ENCODE peak calls at places on chromosome 12, in five cellular contexts. One of them, this sample, is unnamed.

GRCh38 chr12:52945389-52946232 is 3.3 kb upstream of the KRT18 start:
- DNase-seq in fibroblast of mammary gland: no peak
- DNase-seq in progenitor cell of endocrine pancreas: peak
- DNase-seq in colonic mucosa: peak
- DNase-seq in dorsolateral prefrontal cortex: no peak
- DNase-seq in this sample: no peak

GRCh38 chr12:50732591-50732990 is 31.3 kb upstream of the ATF1 start:
- DNase-seq in dorsolateral prefrontal cortex: no peak
- DNase-seq in progenitor cell of endocrine pancreas: no peak
- DNase-seq in colonic mucosa: no peak
- DNase-seq in fibroblast of mammary gland: peak
- DNase-seq in this sample: no peak

GRCh38 chr12:116697305-116698130 is 40.4 kb downstream of the SPRING1 start:
- DNase-seq in progenitor cell of endocrine pancreas: no peak
- DNase-seq in fibroblast of mammary gland: peak
- DNase-seq in colonic mucosa: peak
- DNase-seq in dorsolateral prefrontal cortex: no peak
- DNase-seq in this sample: no peak

GRCh38 chr12:13211859-13212664 is 15.5 kb downstream of the EMP1 start:
- DNase-seq in fibroblast of mammary gland: peak
- DNase-seq in dorsolateral prefrontal cortex: peak
- DNase-seq in progenitor cell of endocrine pancreas: peak
- DNase-seq in colonic mucosa: peak
- DNase-seq in this sample: peak

GRCh38 chr12:58575281-58575680 is 345.0 kb downstream of the LRIG3 start:
- DNase-seq in dorsolateral prefrontal cortex: no peak
- DNase-seq in fibroblast of mammary gland: peak
- DNase-seq in colonic mucosa: peak
- DNase-seq in progenitor cell of endocrine pancreas: no peak
- DNase-seq in this sample: no peak

GRCh38 chr12:106235770-106236169 is 12.1 kb downstream of the CKAP4 start:
- DNase-seq in progenitor cell of endocrine pancreas: no peak
- DNase-seq in colonic mucosa: no peak
- DNase-seq in dorsolateral prefrontal cortex: no peak
- DNase-seq in fibroblast of mammary gland: no peak
- DNase-seq in this sample: no peak

GRCh38 chr12:19885092-19885813 is 446.0 kb downstream of the AEBP2 start:
- DNase-seq in fibroblast of mammary gland: no peak
- DNase-seq in dorsolateral prefrontal cortex: no peak
- DNase-seq in progenitor cell of endocrine pancreas: no peak
- DNase-seq in colonic mucosa: no peak
- DNase-seq in this sample: no peak

GRCh38 chr12:43882578-43883178 is 46.8 kb downstream of the TMEM117 start:
- DNase-seq in fibroblast of mammary gland: peak
- DNase-seq in colonic mucosa: peak
- DNase-seq in dorsolateral prefrontal cortex: no peak
- DNase-seq in progenitor cell of endocrine pancreas: no peak
- DNase-seq in this sample: no peak

GRCh38 chr12:2669560-2669959 is 125.2 kb upstream of the FKBP4 start:
- DNase-seq in dorsolateral prefrontal cortex: no peak
- DNase-seq in progenitor cell of endocrine pancreas: no peak
- DNase-seq in fibroblast of mammary gland: no peak
- DNase-seq in colonic mucosa: no peak
- DNase-seq in this sample: no peak

GRCh38 chr12:26648584-26648983 is 184.4 kb downstream of the ITPR2 start:
- DNase-seq in progenitor cell of endocrine pancreas: no peak
- DNase-seq in dorsolateral prefrontal cortex: no peak
- DNase-seq in colonic mucosa: no peak
- DNase-seq in fibroblast of mammary gland: peak
- DNase-seq in this sample: no peak

GRCh38 chr12:6953417-6954315 is 2.5 kb downstream of the PTPN6 start:
- DNase-seq in colonic mucosa: peak
- DNase-seq in fibroblast of mammary gland: no peak
- DNase-seq in dorsolateral prefrontal cortex: no peak
- DNase-seq in progenitor cell of endocrine pancreas: no peak
- DNase-seq in this sample: peak

GRCh38 chr12:131388164-131388795 is 322.6 kb upstream of the SFSWAP start:
- DNase-seq in colonic mucosa: no peak
- DNase-seq in dorsolateral prefrontal cortex: no peak
- DNase-seq in progenitor cell of endocrine pancreas: no peak
- DNase-seq in fibroblast of mammary gland: no peak
- DNase-seq in this sample: no peak

GRCh38 chr12:120669055-120669828 is 17.7 kb upstream of the MLEC start:
- DNase-seq in colonic mucosa: peak
- DNase-seq in fibroblast of mammary gland: peak
- DNase-seq in progenitor cell of endocrine pancreas: no peak
- DNase-seq in dorsolateral prefrontal cortex: no peak
- DNase-seq in this sample: no peak

GRCh38 chr12:15600223-15600935 is 188.8 kb downstream of the EPS8 start:
- DNase-seq in fibroblast of mammary gland: peak
- DNase-seq in progenitor cell of endocrine pancreas: no peak
- DNase-seq in dorsolateral prefrontal cortex: no peak
- DNase-seq in colonic mucosa: no peak
- DNase-seq in this sample: no peak

GRCh38 chr12:1575799-1576401 is 18.5 kb downstream of the FBXL14 start:
- DNase-seq in colonic mucosa: peak
- DNase-seq in progenitor cell of endocrine pancreas: no peak
- DNase-seq in fibroblast of mammary gland: peak
- DNase-seq in dorsolateral prefrontal cortex: no peak
- DNase-seq in this sample: no peak

GRCh38 chr12:19643635-19644034 is 204.3 kb downstream of the AEBP2 start:
- DNase-seq in fibroblast of mammary gland: peak
- DNase-seq in colonic mucosa: no peak
- DNase-seq in progenitor cell of endocrine pancreas: no peak
- DNase-seq in dorsolateral prefrontal cortex: no peak
- DNase-seq in this sample: no peak

GRCh38 chr12:54301428-54302045 is 722 bp upstream of the NFE2 start:
- DNase-seq in progenitor cell of endocrine pancreas: no peak
- DNase-seq in colonic mucosa: no peak
- DNase-seq in dorsolateral prefrontal cortex: no peak
- DNase-seq in fibroblast of mammary gland: no peak
- DNase-seq in this sample: no peak

GRCh38 chr12:122023339-122024131 is 1.9 kb downstream of the BCL7A start:
- DNase-seq in dorsolateral prefrontal cortex: peak
- DNase-seq in progenitor cell of endocrine pancreas: peak
- DNase-seq in fibroblast of mammary gland: peak
- DNase-seq in colonic mucosa: peak
- DNase-seq in this sample: no peak

GRCh38 chr12:78060186-78060585 is 229.5 kb downstream of the NAV3 start:
- DNase-seq in dorsolateral prefrontal cortex: no peak
- DNase-seq in progenitor cell of endocrine pancreas: no peak
- DNase-seq in fibroblast of mammary gland: peak
- DNase-seq in colonic mucosa: no peak
- DNase-seq in this sample: no peak

GRCh38 chr12:131928080-131928764 is 854 bp upstream of the PUS1 start:
- DNase-seq in dorsolateral prefrontal cortex: no peak
- DNase-seq in colonic mucosa: no peak
- DNase-seq in progenitor cell of endocrine pancreas: no peak
- DNase-seq in fibroblast of mammary gland: peak
- DNase-seq in this sample: no peak

GRCh38 chr12:50708619-50709018 is 55.3 kb upstream of the ATF1 start:
- DNase-seq in fibroblast of mammary gland: peak
- DNase-seq in colonic mucosa: no peak
- DNase-seq in progenitor cell of endocrine pancreas: no peak
- DNase-seq in dorsolateral prefrontal cortex: no peak
- DNase-seq in this sample: no peak

GRCh38 chr12:66321433-66321832 is 19.1 kb downstream of the HELB start:
- DNase-seq in colonic mucosa: no peak
- DNase-seq in fibroblast of mammary gland: peak
- DNase-seq in progenitor cell of endocrine pancreas: no peak
- DNase-seq in dorsolateral prefrontal cortex: no peak
- DNase-seq in this sample: peak

GRCh38 chr12:104638760-104639319 is 182.1 kb downstream of the CHST11 start:
- DNase-seq in fibroblast of mammary gland: no peak
- DNase-seq in dorsolateral prefrontal cortex: no peak
- DNase-seq in colonic mucosa: no peak
- DNase-seq in progenitor cell of endocrine pancreas: no peak
- DNase-seq in this sample: no peak

GRCh38 chr12:7144414-7145120 is 14.4 kb downstream of the CLSTN3 start:
- DNase-seq in dorsolateral prefrontal cortex: no peak
- DNase-seq in colonic mucosa: no peak
- DNase-seq in progenitor cell of endocrine pancreas: no peak
- DNase-seq in fibroblast of mammary gland: peak
- DNase-seq in this sample: no peak

GRCh38 chr12:121798807-121799174 is 5.0 kb upstream of the SETD1B start:
- DNase-seq in dorsolateral prefrontal cortex: no peak
- DNase-seq in progenitor cell of endocrine pancreas: no peak
- DNase-seq in fibroblast of mammary gland: no peak
- DNase-seq in colonic mucosa: no peak
- DNase-seq in this sample: no peak

GRCh38 chr12:78898416-78898815 is 33.8 kb downstream of the SYT1 start:
- DNase-seq in colonic mucosa: no peak
- DNase-seq in progenitor cell of endocrine pancreas: no peak
- DNase-seq in dorsolateral prefrontal cortex: peak
- DNase-seq in fibroblast of mammary gland: peak
- DNase-seq in this sample: no peak

GRCh38 chr12:51932218-51933076 is 19.1 kb upstream of the ACVR1B start:
- DNase-seq in fibroblast of mammary gland: no peak
- DNase-seq in progenitor cell of endocrine pancreas: no peak
- DNase-seq in colonic mucosa: no peak
- DNase-seq in dorsolateral prefrontal cortex: no peak
- DNase-seq in this sample: no peak

DNA sequence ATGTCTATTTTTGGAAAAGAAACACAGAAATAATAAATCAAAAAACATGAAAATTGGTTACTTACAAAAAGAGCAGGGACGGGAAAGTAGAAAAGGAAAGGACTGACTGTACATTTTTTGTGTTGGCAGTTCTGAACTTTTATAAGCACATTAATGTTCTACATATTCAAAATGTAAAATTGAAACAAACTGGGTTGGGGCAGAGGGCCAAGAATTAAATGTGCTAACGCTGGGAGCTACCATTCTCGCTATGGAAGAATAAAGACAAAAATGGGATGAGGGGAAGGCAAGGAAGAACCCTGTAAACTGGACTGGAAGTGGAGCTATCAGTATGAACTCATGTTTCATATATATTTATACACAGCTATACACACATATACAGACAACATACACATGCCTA is 24.5 kb downstream of the ATP2B1 start:
- DNase-seq in colonic mucosa: no peak
- DNase-seq in dorsolateral prefrontal cortex: no peak
- DNase-seq in fibroblast of mammary gland: no peak
- DNase-seq in progenitor cell of endocrine pancreas: no peak
- DNase-seq in this sample: no peak
- TF ChIP-seq CTCF in colonic mucosa: no peak
- TF ChIP-seq CTCF in dorsolateral prefrontal cortex: no peak
- TF ChIP-seq CTCF in fibroblast of mammary gland: no peak
- TF ChIP-seq CTCF in progenitor cell of endocrine pancreas: no peak
- TF ChIP-seq CTCF in this sample: no peak

GRCh38 chr12:76810690-76811434 is 46.9 kb downstream of the ZDHHC17 start:
- DNase-seq in progenitor cell of endocrine pancreas: no peak
- DNase-seq in fibroblast of mammary gland: no peak
- DNase-seq in dorsolateral prefrontal cortex: no peak
- DNase-seq in colonic mucosa: no peak
- DNase-seq in this sample: no peak
- TF ChIP-seq CTCF in progenitor cell of endocrine pancreas: no peak
- TF ChIP-seq CTCF in fibroblast of mammary gland: no peak
- TF ChIP-seq CTCF in dorsolateral prefrontal cortex: no peak
- TF ChIP-seq CTCF in colonic mucosa: no peak
- TF ChIP-seq CTCF in this sample: no peak

DNA sequence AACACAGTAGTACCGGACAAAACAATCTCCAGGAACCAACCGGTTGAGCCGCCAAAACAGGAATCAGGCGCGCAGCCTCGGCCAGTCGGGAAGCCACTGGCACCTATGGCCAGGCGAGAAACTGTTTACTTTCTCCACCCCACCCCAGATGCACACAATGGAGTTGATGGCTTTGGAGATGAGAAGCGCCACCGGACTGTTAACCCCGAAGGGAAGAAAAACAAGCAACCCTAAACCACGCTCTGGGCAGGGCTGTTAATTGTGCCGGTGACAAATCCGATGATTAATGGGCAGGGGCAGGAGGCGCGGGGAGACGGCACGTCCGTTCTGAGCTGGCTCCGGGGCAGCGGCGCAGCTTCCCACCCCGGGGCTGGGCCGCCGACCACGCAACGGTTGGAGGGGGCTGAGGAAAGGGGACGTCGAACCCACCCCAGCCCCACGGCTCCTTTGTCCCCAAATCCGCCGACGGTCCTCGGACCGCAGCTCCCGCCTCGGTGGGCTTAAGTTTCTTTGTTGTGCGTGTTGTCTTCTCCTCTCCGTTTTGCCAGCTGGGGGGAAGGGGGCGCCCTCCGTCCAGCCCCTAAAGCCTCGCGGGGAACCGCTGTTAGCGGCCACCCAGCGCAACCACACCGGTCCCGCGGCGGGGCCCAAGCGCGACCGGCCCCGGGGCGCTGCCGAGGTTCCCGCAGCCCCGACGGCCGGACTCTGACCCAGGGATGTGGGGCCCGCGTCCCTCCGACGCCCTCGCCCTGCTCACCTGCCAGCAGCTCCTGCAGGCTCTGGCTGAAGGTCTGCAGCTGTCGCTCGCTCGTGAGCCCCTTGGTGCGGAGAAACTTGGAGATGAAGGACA is 790 bp downstream of the BTG1 start:
- DNase-seq in progenitor cell of endocrine pancreas: peak
- DNase-seq in colonic mucosa: peak
- DNase-seq in dorsolateral prefrontal cortex: peak
- DNase-seq in fibroblast of mammary gland: peak
- DNase-seq in this sample: no peak
- TF ChIP-seq CTCF in progenitor cell of endocrine pancreas: peak
- TF ChIP-seq CTCF in colonic mucosa: no peak
- TF ChIP-seq CTCF in dorsolateral prefrontal cortex: no peak
- TF ChIP-seq CTCF in fibroblast of mammary gland: no peak
- TF ChIP-seq CTCF in this sample: no peak

DNA sequence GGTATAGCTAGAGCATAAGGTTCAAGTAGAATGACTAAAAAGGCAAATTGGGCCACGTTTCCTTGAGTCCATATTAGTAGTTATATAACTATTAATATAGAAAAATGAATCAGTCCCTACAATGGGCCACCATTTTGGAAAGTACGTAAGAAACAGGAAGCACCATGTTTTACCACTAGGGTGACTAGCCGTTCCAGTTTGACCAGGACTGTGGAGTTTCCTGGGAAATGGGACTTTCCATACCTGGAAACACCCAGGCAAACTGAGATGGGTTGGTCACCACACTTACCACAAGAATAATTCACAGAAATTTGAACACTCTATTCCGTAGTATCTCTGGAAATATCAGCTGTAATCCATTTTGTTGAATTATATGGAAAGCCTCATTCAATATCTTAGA is 2.1 kb upstream of the MAGOHB start:
- DNase-seq in fibroblast of mammary gland: no peak
- DNase-seq in colonic mucosa: no peak
- DNase-seq in progenitor cell of endocrine pancreas: no peak
- DNase-seq in dorsolateral prefrontal cortex: no peak
- DNase-seq in this sample: no peak
- TF ChIP-seq CTCF in fibroblast of mammary gland: no peak
- TF ChIP-seq CTCF in colonic mucosa: no peak
- TF ChIP-seq CTCF in progenitor cell of endocrine pancreas: peak
- TF ChIP-seq CTCF in dorsolateral prefrontal cortex: no peak
- TF ChIP-seq CTCF in this sample: no peak

This sample was measured in CD14-positive monocyte.